ENCODE peak calls at places on chromosome 11, in ten cellular contexts. One of them, this sample, is unnamed.

GRCh38 chr11:30546334-30546733 is 39.8 kb downstream of the MPPED2 start:
- DNase-seq in heart left ventricle: no peak
- DNase-seq in AG10803: no peak
- DNase-seq in GDM1: no peak
- DNase-seq in MG63: no peak
- DNase-seq in fibroblast of the aortic adventitia: no peak
- DNase-seq in C1 segment of cervical spinal cord: no peak
- DNase-seq in Right ventricle myocardium superior: no peak
- DNase-seq in HuH-7: no peak
- DNase-seq in GOT3: no peak
- DNase-seq in this sample: no peak

GRCh38 chr11:92225206-92225562 is 566 bp downstream of the FAT3 start:
- DNase-seq in heart left ventricle: no peak
- DNase-seq in AG10803: no peak
- DNase-seq in GDM1: no peak
- DNase-seq in MG63: no peak
- DNase-seq in fibroblast of the aortic adventitia: no peak
- DNase-seq in C1 segment of cervical spinal cord: no peak
- DNase-seq in Right ventricle myocardium superior: no peak
- DNase-seq in HuH-7: no peak
- DNase-seq in GOT3: no peak
- DNase-seq in this sample: peak

GRCh38 chr11:99199336-99199735 is 178.6 kb downstream of the CNTN5 start:
- DNase-seq in heart left ventricle: no peak
- DNase-seq in AG10803: no peak
- DNase-seq in GDM1: no peak
- DNase-seq in MG63: peak
- DNase-seq in fibroblast of the aortic adventitia: no peak
- DNase-seq in C1 segment of cervical spinal cord: no peak
- DNase-seq in Right ventricle myocardium superior: peak
- DNase-seq in HuH-7: no peak
- DNase-seq in GOT3: no peak
- DNase-seq in this sample: no peak

GRCh38 chr11:88016392-88017020 is 158.7 kb downstream of the RAB38 start:
- DNase-seq in heart left ventricle: no peak
- DNase-seq in AG10803: peak
- DNase-seq in GDM1: peak
- DNase-seq in MG63: peak
- DNase-seq in fibroblast of the aortic adventitia: peak
- DNase-seq in C1 segment of cervical spinal cord: peak
- DNase-seq in Right ventricle myocardium superior: peak
- DNase-seq in HuH-7: peak
- DNase-seq in GOT3: no peak
- DNase-seq in this sample: peak

GRCh38 chr11:27722117-27722844 is 22.0 kb upstream of the BDNF start:
- DNase-seq in heart left ventricle: no peak
- DNase-seq in AG10803: peak
- DNase-seq in GDM1: no peak
- DNase-seq in MG63: no peak
- DNase-seq in fibroblast of the aortic adventitia: peak
- DNase-seq in C1 segment of cervical spinal cord: no peak
- DNase-seq in Right ventricle myocardium superior: no peak
- DNase-seq in HuH-7: no peak
- DNase-seq in GOT3: no peak
- DNase-seq in this sample: peak

GRCh38 chr11:61065955-61066638 is 36.2 kb upstream of the CD5 start:
- DNase-seq in heart left ventricle: no peak
- DNase-seq in AG10803: no peak
- DNase-seq in GDM1: no peak
- DNase-seq in MG63: no peak
- DNase-seq in fibroblast of the aortic adventitia: no peak
- DNase-seq in C1 segment of cervical spinal cord: no peak
- DNase-seq in Right ventricle myocardium superior: no peak
- DNase-seq in HuH-7: no peak
- DNase-seq in GOT3: no peak
- DNase-seq in this sample: no peak

GRCh38 chr11:97850726-97851125 is 1170.0 kb upstream of the CNTN5 start:
- DNase-seq in heart left ventricle: no peak
- DNase-seq in AG10803: no peak
- DNase-seq in GDM1: no peak
- DNase-seq in MG63: no peak
- DNase-seq in fibroblast of the aortic adventitia: no peak
- DNase-seq in C1 segment of cervical spinal cord: no peak
- DNase-seq in Right ventricle myocardium superior: no peak
- DNase-seq in HuH-7: no peak
- DNase-seq in GOT3: no peak
- DNase-seq in this sample: no peak

GRCh38 chr11:130872102-130872501 is 44.2 kb downstream of the SNX19 start:
- DNase-seq in heart left ventricle: peak
- DNase-seq in AG10803: no peak
- DNase-seq in GDM1: no peak
- DNase-seq in MG63: no peak
- DNase-seq in fibroblast of the aortic adventitia: no peak
- DNase-seq in C1 segment of cervical spinal cord: no peak
- DNase-seq in Right ventricle myocardium superior: no peak
- DNase-seq in HuH-7: no peak
- DNase-seq in GOT3: no peak
- DNase-seq in this sample: no peak

GRCh38 chr11:69144719-69145365 is 10.9 kb upstream of the SMIM38 start:
- DNase-seq in heart left ventricle: no peak
- DNase-seq in AG10803: peak
- DNase-seq in GDM1: no peak
- DNase-seq in MG63: no peak
- DNase-seq in fibroblast of the aortic adventitia: peak
- DNase-seq in C1 segment of cervical spinal cord: no peak
- DNase-seq in Right ventricle myocardium superior: no peak
- DNase-seq in HuH-7: no peak
- DNase-seq in GOT3: no peak
- DNase-seq in this sample: no peak

GRCh38 chr11:3001496-3001895 is 9.4 kb upstream of the NAP1L4 start:
- DNase-seq in heart left ventricle: no peak
- DNase-seq in AG10803: no peak
- DNase-seq in GDM1: no peak
- DNase-seq in MG63: peak
- DNase-seq in fibroblast of the aortic adventitia: no peak
- DNase-seq in C1 segment of cervical spinal cord: peak
- DNase-seq in Right ventricle myocardium superior: peak
- DNase-seq in HuH-7: no peak
- DNase-seq in GOT3: no peak
- DNase-seq in this sample: no peak

GRCh38 chr11:125950696-125951645 is 5.1 kb downstream of the VSIG10L2 start:
- DNase-seq in heart left ventricle: peak
- DNase-seq in AG10803: peak
- DNase-seq in GDM1: no peak
- DNase-seq in MG63: no peak
- DNase-seq in fibroblast of the aortic adventitia: peak
- DNase-seq in C1 segment of cervical spinal cord: no peak
- DNase-seq in Right ventricle myocardium superior: peak
- DNase-seq in HuH-7: no peak
- DNase-seq in GOT3: no peak
- DNase-seq in this sample: peak

GRCh38 chr11:27618591-27618990 is 81.7 kb downstream of the BDNF start:
- DNase-seq in heart left ventricle: no peak
- DNase-seq in AG10803: peak
- DNase-seq in GDM1: peak
- DNase-seq in MG63: no peak
- DNase-seq in fibroblast of the aortic adventitia: no peak
- DNase-seq in C1 segment of cervical spinal cord: no peak
- DNase-seq in Right ventricle myocardium superior: no peak
- DNase-seq in HuH-7: no peak
- DNase-seq in GOT3: no peak
- DNase-seq in this sample: no peak

GRCh38 chr11:69437001-69437875 is 44.2 kb upstream of the LINC01488 start:
- DNase-seq in heart left ventricle: no peak
- DNase-seq in AG10803: no peak
- DNase-seq in GDM1: no peak
- DNase-seq in MG63: no peak
- DNase-seq in fibroblast of the aortic adventitia: no peak
- DNase-seq in C1 segment of cervical spinal cord: no peak
- DNase-seq in Right ventricle myocardium superior: no peak
- DNase-seq in HuH-7: peak
- DNase-seq in GOT3: no peak
- DNase-seq in this sample: peak

GRCh38 chr11:12673924-12674570 is at the start of gene TEAD1:
- DNase-seq in heart left ventricle: peak
- DNase-seq in AG10803: peak
- DNase-seq in GDM1: no peak
- DNase-seq in MG63: peak
- DNase-seq in fibroblast of the aortic adventitia: peak
- DNase-seq in C1 segment of cervical spinal cord: peak
- DNase-seq in Right ventricle myocardium superior: peak
- DNase-seq in HuH-7: peak
- DNase-seq in GOT3: peak
- DNase-seq in this sample: peak

GRCh38 chr11:116786966-116787365 is 857 bp downstream of the ZPR1 start:
- DNase-seq in heart left ventricle: no peak
- DNase-seq in AG10803: no peak
- DNase-seq in GDM1: no peak
- DNase-seq in MG63: no peak
- DNase-seq in fibroblast of the aortic adventitia: no peak
- DNase-seq in C1 segment of cervical spinal cord: no peak
- DNase-seq in Right ventricle myocardium superior: no peak
- DNase-seq in HuH-7: no peak
- DNase-seq in GOT3: no peak
- DNase-seq in this sample: no peak

GRCh38 chr11:76773921-76774361 is 9.2 kb upstream of the TSKU start:
- DNase-seq in heart left ventricle: no peak
- DNase-seq in AG10803: no peak
- DNase-seq in GDM1: no peak
- DNase-seq in MG63: no peak
- DNase-seq in fibroblast of the aortic adventitia: no peak
- DNase-seq in C1 segment of cervical spinal cord: no peak
- DNase-seq in Right ventricle myocardium superior: peak
- DNase-seq in HuH-7: no peak
- DNase-seq in GOT3: no peak
- DNase-seq in this sample: peak

GRCh38 chr11:84685149-84685548 is 942.0 kb downstream of the DLG2 start:
- DNase-seq in heart left ventricle: no peak
- DNase-seq in AG10803: no peak
- DNase-seq in GDM1: no peak
- DNase-seq in MG63: no peak
- DNase-seq in fibroblast of the aortic adventitia: no peak
- DNase-seq in C1 segment of cervical spinal cord: no peak
- DNase-seq in Right ventricle myocardium superior: no peak
- DNase-seq in HuH-7: no peak
- DNase-seq in GOT3: no peak
- DNase-seq in this sample: no peak

GRCh38 chr11:75639752-75640151 is 29.1 kb downstream of the MAP6 start:
- DNase-seq in heart left ventricle: peak
- DNase-seq in AG10803: peak
- DNase-seq in GDM1: no peak
- DNase-seq in MG63: no peak
- DNase-seq in fibroblast of the aortic adventitia: peak
- DNase-seq in C1 segment of cervical spinal cord: peak
- DNase-seq in Right ventricle myocardium superior: peak
- DNase-seq in HuH-7: no peak
- DNase-seq in GOT3: no peak
- DNase-seq in this sample: peak

GRCh38 chr11:16981651-16982194 is 32.5 kb downstream of the PLEKHA7 start:
- DNase-seq in heart left ventricle: no peak
- DNase-seq in AG10803: peak
- DNase-seq in GDM1: no peak
- DNase-seq in MG63: no peak
- DNase-seq in fibroblast of the aortic adventitia: peak
- DNase-seq in C1 segment of cervical spinal cord: peak
- DNase-seq in Right ventricle myocardium superior: peak
- DNase-seq in HuH-7: peak
- DNase-seq in GOT3: no peak
- DNase-seq in this sample: peak

GRCh38 chr11:7686761-7687160 is 13.5 kb upstream of the CYB5R2 start:
- DNase-seq in heart left ventricle: no peak
- DNase-seq in AG10803: no peak
- DNase-seq in GDM1: no peak
- DNase-seq in MG63: no peak
- DNase-seq in fibroblast of the aortic adventitia: no peak
- DNase-seq in C1 segment of cervical spinal cord: no peak
- DNase-seq in Right ventricle myocardium superior: no peak
- DNase-seq in HuH-7: no peak
- DNase-seq in GOT3: no peak
- DNase-seq in this sample: no peak

GRCh38 chr11:65718964-65719492 is 1.6 kb downstream of the RNASEH2C start:
- DNase-seq in heart left ventricle: no peak
- DNase-seq in AG10803: peak
- DNase-seq in GDM1: no peak
- DNase-seq in MG63: peak
- DNase-seq in fibroblast of the aortic adventitia: peak
- DNase-seq in C1 segment of cervical spinal cord: no peak
- DNase-seq in Right ventricle myocardium superior: peak
- DNase-seq in HuH-7: no peak
- DNase-seq in GOT3: no peak
- DNase-seq in this sample: no peak

GRCh38 chr11:57131080-57131790 is 50.5 kb upstream of the LRRC55 start:
- DNase-seq in heart left ventricle: no peak
- DNase-seq in AG10803: peak
- DNase-seq in GDM1: no peak
- DNase-seq in MG63: peak
- DNase-seq in fibroblast of the aortic adventitia: peak
- DNase-seq in C1 segment of cervical spinal cord: no peak
- DNase-seq in Right ventricle myocardium superior: no peak
- DNase-seq in HuH-7: peak
- DNase-seq in GOT3: no peak
- DNase-seq in this sample: peak

GRCh38 chr11:86737752-86738151 is 62.6 kb upstream of the PRSS23 start:
- DNase-seq in heart left ventricle: no peak
- DNase-seq in AG10803: peak
- DNase-seq in GDM1: no peak
- DNase-seq in MG63: peak
- DNase-seq in fibroblast of the aortic adventitia: peak
- DNase-seq in C1 segment of cervical spinal cord: no peak
- DNase-seq in Right ventricle myocardium superior: no peak
- DNase-seq in HuH-7: no peak
- DNase-seq in GOT3: no peak
- DNase-seq in this sample: peak

GRCh38 chr11:86955111-86955673 is at the start of gene FZD4:
- DNase-seq in heart left ventricle: peak
- DNase-seq in AG10803: peak
- DNase-seq in GDM1: peak
- DNase-seq in MG63: peak
- DNase-seq in fibroblast of the aortic adventitia: peak
- DNase-seq in C1 segment of cervical spinal cord: peak
- DNase-seq in Right ventricle myocardium superior: peak
- DNase-seq in HuH-7: peak
- DNase-seq in GOT3: peak
- DNase-seq in this sample: peak

GRCh38 chr11:31786996-31787685 is 24.0 kb downstream of the PAX6 start:
- DNase-seq in heart left ventricle: no peak
- DNase-seq in AG10803: no peak
- DNase-seq in GDM1: no peak
- DNase-seq in MG63: no peak
- DNase-seq in fibroblast of the aortic adventitia: no peak
- DNase-seq in C1 segment of cervical spinal cord: no peak
- DNase-seq in Right ventricle myocardium superior: no peak
- DNase-seq in HuH-7: no peak
- DNase-seq in GOT3: no peak
- DNase-seq in this sample: no peak

GRCh38 chr11:47616726-47617416 is 22.7 kb upstream of the C1QTNF4 start:
- DNase-seq in heart left ventricle: no peak
- DNase-seq in AG10803: peak
- DNase-seq in GDM1: peak
- DNase-seq in MG63: peak
- DNase-seq in fibroblast of the aortic adventitia: peak
- DNase-seq in C1 segment of cervical spinal cord: peak
- DNase-seq in Right ventricle myocardium superior: no peak
- DNase-seq in HuH-7: peak
- DNase-seq in GOT3: no peak
- DNase-seq in this sample: peak

GRCh38 chr11:13940611-13941256 is 21.8 kb upstream of the SPON1 start:
- DNase-seq in heart left ventricle: no peak
- DNase-seq in AG10803: no peak
- DNase-seq in GDM1: no peak
- DNase-seq in MG63: no peak
- DNase-seq in fibroblast of the aortic adventitia: no peak
- DNase-seq in C1 segment of cervical spinal cord: no peak
- DNase-seq in Right ventricle myocardium superior: no peak
- DNase-seq in HuH-7: no peak
- DNase-seq in GOT3: no peak
- DNase-seq in this sample: no peak

GRCh38 chr11:78499971-78500370 is 74.7 kb downstream of the NARS2 start:
- DNase-seq in heart left ventricle: no peak
- DNase-seq in AG10803: peak
- DNase-seq in GDM1: no peak
- DNase-seq in MG63: no peak
- DNase-seq in fibroblast of the aortic adventitia: peak
- DNase-seq in C1 segment of cervical spinal cord: no peak
- DNase-seq in Right ventricle myocardium superior: no peak
- DNase-seq in HuH-7: no peak
- DNase-seq in GOT3: no peak
- DNase-seq in this sample: no peak